ENCODE peak calls at places on chromosomes 2 and 18, in five cellular contexts. O is CD8-positive, alpha-beta T cell; B is A549; P is heart right ventricle; D is aorta. X is an unnamed sample.

GRCh38 chr2:170554278-170554955 is 160.7 kb upstream of the SP5 start:
- ATAC-seq in O (no peak), B (no peak), P (no peak), D (peak; percentile 81), X (peak; percentile 36)

GRCh38 chr2:239245872-239246701 is 154.7 kb downstream of the HDAC4 start:
- ATAC-seq in O (no peak), B (no peak), P (peak; percentile 10), D (peak; percentile 38), X (peak; percentile 48)

GRCh38 chr18:31630549-31630948 is 38.9 kb downstream of the TTR start:
- ATAC-seq in O (no peak), B (no peak), P (no peak), D (no peak), X (no peak)

GRCh38 chr18:47986724-47987455 is 56.4 kb upstream of the SMAD2 start:
- ATAC-seq in O (no peak), B (no peak), P (no peak), D (no peak), X (no peak)

GRCh38 chr2:130824492-130825061 is 12.1 kb upstream of the ARHGEF4 start:
- ATAC-seq in O (peak; percentile 90), B (peak; percentile 65), P (no peak), D (no peak), X (no peak)

GRCh38 chr2:191878576-191879298 is 31.8 kb upstream of the CAVIN2 start:
- ATAC-seq in O (no peak), B (peak; percentile 71), P (no peak), D (no peak), X (peak; percentile 51)

GRCh38 chr2:55869637-55870325 is 53.8 kb downstream of the EFEMP1 start:
- ATAC-seq in O (no peak), B (no peak), P (no peak), D (peak; percentile 59), X (peak; percentile 37)

GRCh38 chr2:175576875-175577274 is 395.4 kb upstream of the ATP5MC3 start:
- ATAC-seq in O (no peak), B (no peak), P (no peak), D (no peak), X (no peak)

GRCh38 chr2:175363719-175364118 is 182.2 kb upstream of the ATP5MC3 start:
- ATAC-seq in O (no peak), B (no peak), P (no peak), D (no peak), X (no peak)

GRCh38 chr2:119862127-119862889 is 102.6 kb downstream of the PTPN4 start:
- ATAC-seq in O (no peak), B (no peak), P (no peak), D (no peak), X (no peak)

GRCh38 chr18:79625195-79625923 is 54.2 kb upstream of the CTDP1 start:
- ATAC-seq in O (no peak), B (no peak), P (peak; percentile 73), D (no peak), X (no peak)

GRCh38 chr18:74873629-74874028 is 276.0 kb downstream of the ZNF407 start:
- ATAC-seq in O (no peak), B (no peak), P (no peak), D (no peak), X (no peak)

GRCh38 chr2:25523060-25523459 is 150.3 kb downstream of the DTNB start:
- ATAC-seq in O (no peak), B (no peak), P (no peak), D (no peak), X (no peak)

GRCh38 chr2:187078297-187078696 is 229.3 kb upstream of the ZSWIM2 start:
- ATAC-seq in O (no peak), B (peak; percentile 30), P (no peak), D (no peak), X (peak; percentile 43)

GRCh38 chr2:194867328-194867727 is 789.7 kb upstream of the SLC39A10 start:
- ATAC-seq in O (no peak), B (peak; percentile 78), P (no peak), D (no peak), X (no peak)

GRCh38 chr18:31557446-31557845 is 34.2 kb upstream of the TTR start:
- ATAC-seq in O (no peak), B (peak; percentile 39), P (no peak), D (no peak), X (no peak)

DNA sequence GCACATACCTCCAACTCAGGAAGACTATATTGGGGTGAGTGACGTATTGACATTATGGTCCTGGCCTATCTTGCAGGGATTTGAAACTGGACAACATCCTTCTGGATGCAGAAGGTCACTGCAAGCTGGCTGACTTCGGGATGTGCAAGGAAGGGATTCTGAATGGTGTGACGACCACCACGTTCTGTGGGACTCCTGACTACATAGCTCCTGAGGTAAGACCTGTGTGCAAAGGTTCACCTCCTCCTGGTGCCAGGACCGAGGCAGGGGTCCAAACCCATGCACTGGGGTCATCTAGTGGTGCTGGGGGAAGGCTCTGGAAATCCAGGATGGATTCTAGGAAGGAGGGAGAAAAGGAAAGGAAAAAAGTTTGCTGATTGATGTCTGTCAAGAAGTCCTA is 152.2 kb upstream of the EPAS1 start:
- ATAC-seq in O (no peak), B (no peak), P (no peak), D (no peak), X (no peak)
- H3K4me3 ChIP-seq in O (no peak overlapping the region), B (no peak overlapping the region), P (no peak overlapping the region), D (no peak overlapping the region), X (no peak overlapping the region)

DNA sequence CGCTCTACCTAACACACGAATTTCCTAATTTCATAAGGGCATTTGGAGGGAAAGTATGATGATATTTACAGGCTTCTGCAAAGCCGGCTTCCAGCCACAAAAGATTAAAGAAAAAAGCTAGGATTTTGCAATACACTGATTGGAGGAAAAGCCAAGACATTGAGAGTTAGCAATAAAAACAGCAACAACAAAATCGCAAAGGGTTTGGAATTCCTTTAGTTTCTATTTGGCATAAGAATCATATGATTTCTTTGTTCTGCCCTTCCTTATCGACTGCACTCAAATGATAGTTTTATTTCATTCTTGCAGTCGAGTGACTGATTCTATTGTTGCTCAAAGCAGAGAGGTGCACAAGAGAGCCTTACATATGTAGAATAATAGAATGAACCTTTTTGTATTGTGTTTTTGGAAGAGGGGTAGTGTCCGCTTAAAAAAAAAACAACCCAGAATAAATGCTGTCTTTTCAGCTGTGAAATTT is 3.9 kb upstream of the ZNF532 start:
- ATAC-seq in O (no peak), B (no peak), P (no peak), D (no peak), X (no peak)
- H3K27ac ChIP-seq in O (no peak overlapping the region), B (peak overlapping the region; percentile 99), P (peak overlapping the region; percentile 46), D (peak overlapping the region; percentile 50), X (peak overlapping the region; percentile 98)

GRCh38 chr2:144965172-144965571 is 445.3 kb upstream of the ZEB2 start:
- ATAC-seq in O (no peak), B (no peak), P (no peak), D (no peak), X (no peak)

GRCh38 chr2:144971937-144972336 is 452.0 kb upstream of the ZEB2 start:
- ATAC-seq in O (no peak), B (no peak), P (no peak), D (no peak), X (no peak)

GRCh38 chr2:144972676-144973075 is 452.8 kb upstream of the ZEB2 start:
- ATAC-seq in O (no peak), B (no peak), P (no peak), D (no peak), X (no peak)

GRCh38 chr2:144963031-144963430 is 443.1 kb upstream of the ZEB2 start:
- ATAC-seq in O (no peak), B (no peak), P (no peak), D (no peak), X (no peak)

GRCh38 chr2:144967971-144968370 is 448.1 kb upstream of the ZEB2 start:
- ATAC-seq in O (no peak), B (no peak), P (no peak), D (no peak), X (no peak)
- H3K9me3 ChIP-seq in O (no peaks in the 10 kb centered on the region), B (peaks cover 30% of the 10 kb centered on the region), P (peaks cover 3% of the 10 kb centered on the region), D (peaks cover 2% of the 10 kb centered on the region), X (peaks cover 21% of the 10 kb centered on the region)

DNA sequence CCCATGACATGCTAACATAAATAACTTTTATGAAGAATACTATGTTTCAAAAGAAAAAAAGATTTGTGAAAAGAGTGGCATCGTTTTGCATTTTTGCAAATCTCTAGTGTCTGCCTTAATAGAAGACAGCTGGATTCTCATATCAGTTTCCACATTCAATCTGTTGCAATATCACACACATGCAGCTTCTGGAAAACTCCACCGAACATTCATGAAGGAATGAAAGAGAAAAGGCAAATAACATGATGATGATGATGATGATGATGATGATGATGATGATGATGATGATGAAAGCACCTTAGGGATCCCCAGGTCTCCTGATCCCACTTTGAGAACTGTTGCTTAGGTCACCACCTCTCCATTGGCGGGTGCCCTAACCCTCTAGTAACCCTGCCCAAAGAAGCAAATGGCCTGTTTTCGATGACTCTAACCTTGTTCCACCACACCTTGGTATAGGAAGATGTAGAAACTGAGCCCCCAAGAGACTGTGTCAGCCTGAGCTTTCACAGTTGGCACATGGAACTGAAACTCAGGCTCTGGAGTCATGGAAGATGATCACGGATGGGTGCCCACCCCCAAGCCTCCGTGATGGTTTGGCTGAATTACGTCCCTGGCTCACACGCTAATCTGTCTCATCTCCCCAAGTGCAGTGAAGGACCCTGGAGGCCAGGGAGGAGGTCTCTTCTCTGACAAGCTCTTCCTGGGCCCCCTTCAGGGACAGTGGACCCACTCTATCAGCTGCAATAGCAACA is 80.1 kb upstream of the SMAD7 start:
- ATAC-seq in O (no peak), B (no peak), P (no peak), D (no peak), X (peak; percentile 31)
- H3K4me3 ChIP-seq in O (no peak overlapping the region), B (no peak overlapping the region), P (no peak overlapping the region), D (no peak overlapping the region), X (no peak overlapping the region)

GRCh38 chr2:67524236-67524635 is 127.1 kb downstream of the ETAA1 start:
- ATAC-seq in O (no peak), B (no peak), P (no peak), D (no peak), X (no peak)
- H3K27ac ChIP-seq in O (no peak overlapping the region), B (no peak overlapping the region), P (no peak overlapping the region), D (no peak overlapping the region), X (no peak overlapping the region)

GRCh38 chr2:228559774-228560415 is 378.4 kb upstream of the SPHKAP start:
- ATAC-seq in O (no peak), B (no peak), P (no peak), D (no peak), X (no peak)
- H3K9me3 ChIP-seq in O (no peaks in the 10 kb centered on the region), B (no peaks in the 10 kb centered on the region), P (no peaks in the 10 kb centered on the region), D (no peaks in the 10 kb centered on the region), X (no peaks in the 10 kb centered on the region)

GRCh38 chr2:163348843-163349395 is 386.9 kb downstream of the FIGN start:
- ATAC-seq in O (no peak), B (peak; percentile 80), P (no peak), D (peak; percentile 27), X (no peak)
- H3K4me3 ChIP-seq in O (no peak overlapping the region), B (peak overlapping the region; percentile 44), P (peak overlapping the region; percentile 33), D (peak overlapping the region; percentile 27), X (peak overlapping the region; percentile 55)

DNA sequence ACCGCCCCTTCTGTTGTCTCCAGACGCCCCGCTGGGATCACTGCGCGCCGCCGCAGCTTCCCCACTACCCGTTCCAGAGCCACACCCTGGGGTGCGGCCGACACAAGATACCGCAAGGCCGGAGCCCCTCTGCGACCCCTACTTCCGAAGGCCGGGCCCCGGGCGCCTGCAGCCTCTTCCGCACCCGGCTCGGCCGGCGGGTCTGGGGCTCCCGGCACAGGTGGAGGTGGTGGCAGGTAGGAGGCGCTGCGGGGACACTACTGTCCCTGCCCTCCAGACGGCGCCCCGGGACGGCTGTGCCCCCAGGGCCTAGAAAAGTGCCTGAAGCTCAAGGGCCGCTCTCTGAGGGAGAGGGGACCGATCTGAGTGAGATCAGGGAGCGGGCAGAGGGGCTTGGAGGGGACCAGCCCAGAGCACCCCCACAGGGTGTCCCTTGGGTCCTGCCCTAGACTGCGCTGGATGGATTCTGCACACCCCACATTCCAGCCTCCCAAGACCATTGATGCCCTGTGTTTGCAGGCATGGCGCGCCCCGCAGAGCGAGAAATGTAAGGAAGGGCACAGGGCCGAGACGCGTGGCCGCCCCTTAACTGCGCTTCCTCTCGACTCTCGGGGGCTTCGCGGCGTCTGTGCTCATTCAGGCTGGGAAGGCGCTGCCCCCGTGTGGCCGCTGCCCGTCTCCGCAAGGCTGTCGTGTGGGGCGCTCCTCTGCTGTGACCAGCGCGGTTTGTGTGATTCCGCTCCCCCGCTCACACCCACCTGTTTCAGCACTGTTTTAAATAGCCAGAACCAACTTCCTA is 79.9 kb downstream of the GFPT1 start:
- ATAC-seq in O (peak; percentile 89), B (peak; percentile 92), P (peak; percentile 89), D (peak; percentile 93), X (peak; percentile 86)
- H3K27ac ChIP-seq in O (no peak overlapping the region), B (peak overlapping the region; percentile 99), P (peak overlapping the region; percentile 72), D (peak overlapping the region; percentile 98), X (peak overlapping the region; percentile 58)